ENCODE peak calls at places on chromosomes 16 and 17, in five cellular contexts. O, D, H, S and P are unnamed samples.
A peak's percentile ranks its signal among the peaks of the same experiment; 100 is the strongest.

GRCh38 chr17:80252871-80253270 is 7.8 kb upstream of the RNF213 start:
- DNase-seq in O (no peak), D (no peak), H (no peak), S (peak; percentile 55), P (no peak)

GRCh38 chr17:80187493-80187892 is 17.7 kb downstream of the CARD14 start:
- DNase-seq in O (no peak), D (no peak), H (no peak), S (peak; percentile 40), P (no peak)

GRCh38 chr16:62036101-62036806 is at the start of gene CDH8:
- DNase-seq in O (peak; percentile 17), D (no peak), H (no peak), S (no peak), P (no peak)

GRCh38 chr16:10447289-10447688 is 61.4 kb downstream of the ATF7IP2 start:
- DNase-seq in O (no peak), D (no peak), H (no peak), S (no peak), P (no peak)

GRCh38 chr17:5019475-5019956 is 15.7 kb downstream of the SLC52A1 start:
- DNase-seq in O (no peak), D (no peak), H (no peak), S (no peak), P (peak; percentile 12)

GRCh38 chr17:79942011-79942405 is 93.7 kb downstream of the TBC1D16 start:
- DNase-seq in O (no peak), D (no peak), H (no peak), S (no peak), P (no peak)

GRCh38 chr17:61097786-61098185 is 301.9 kb upstream of the TBX2 start:
- DNase-seq in O (no peak), D (no peak), H (no peak), S (no peak), P (no peak)

GRCh38 chr17:37388266-37388665 is 12.5 kb downstream of the C17orf78 start:
- DNase-seq in O (peak; percentile 33), D (no peak), H (no peak), S (no peak), P (peak; percentile 88)

GRCh38 chr17:1180958-1181768 is 1.4 kb upstream of the ABR start:
- DNase-seq in O (no peak), D (no peak), H (no peak), S (no peak), P (no peak)

GRCh38 chr17:17062866-17063265 is 20.6 kb downstream of the MPRIP start:
- DNase-seq in O (no peak), D (no peak), H (no peak), S (no peak), P (no peak)

GRCh38 chr16:57003439-57004386 is 14.4 kb downstream of the NLRC5 start:
- DNase-seq in O (no peak), D (no peak), H (no peak), S (no peak), P (no peak)

GRCh38 chr17:50464736-50465135 is 3.9 kb downstream of the CHAD start:
- DNase-seq in O (no peak), D (no peak), H (no peak), S (no peak), P (no peak)

GRCh38 chr16:3819741-3820724 is 60.5 kb downstream of the CREBBP start:
- DNase-seq in O (peak; percentile 96), D (no peak), H (peak; percentile 72), S (peak; percentile 48), P (peak; percentile 97)

GRCh38 chr17:46819906-46820351 is 1.4 kb upstream of the WNT3 start:
- DNase-seq in O (no peak), D (no peak), H (no peak), S (no peak), P (no peak)

GRCh38 chr17:312476-313148 is 40.0 kb downstream of the RPH3AL start:
- DNase-seq in O (no peak), D (no peak), H (no peak), S (no peak), P (no peak)

GRCh38 chr17:885971-886571 is 93.5 kb downstream of the NXN start:
- DNase-seq in O (no peak), D (no peak), H (no peak), S (peak; percentile 61), P (no peak)

GRCh38 chr17:37339321-37339720 is 36.5 kb upstream of the C17orf78 start:
- DNase-seq in O (no peak), D (no peak), H (no peak), S (no peak), P (no peak)

GRCh38 chr17:67573987-67574657 is 143.6 kb upstream of the NOL11 start:
- DNase-seq in O (no peak), D (no peak), H (no peak), S (no peak), P (no peak)

GRCh38 chr16:50462793-50463507 is 85.2 kb upstream of the NKD1 start:
- DNase-seq in O (no peak), D (no peak), H (no peak), S (no peak), P (no peak)